ENCODE peak calls at places on chromosomes 12 and 14, in seven cellular contexts. Z is HFFc6, R is AG04450, H is GM13976, E is T47D, A is endothelial cell, F is iPS DF 6.9. K is an unnamed sample.

GRCh38 chr12:48979602-48980388 is 1.7 kb downstream of the WNT1 start:
- DNase-seq in A (no peak), E (no peak), H (peak; percentile 62), R (no peak), F (no peak), Z (no peak), K (no peak)

GRCh38 chr14:91078095-91078737 is 17.8 kb upstream of the RPS6KA5 start:
- DNase-seq in R (no peak), A (no peak), Z (no peak), F (no peak), H (peak; percentile 53), E (no peak), K (no peak)

GRCh38 chr14:56659964-56660551 is 80.5 kb downstream of the TMEM260 start:
- DNase-seq in R (peak; percentile 1), A (no peak), F (no peak), H (peak; percentile 60), E (peak; percentile 21), Z (peak; percentile 43), K (peak; percentile 63)

GRCh38 chr14:72830786-72831583 is 62.9 kb downstream of the DPF3 start:
- DNase-seq in H (no peak), E (no peak), F (no peak), R (no peak), A (no peak), Z (no peak), K (peak; percentile 42)

GRCh38 chr12:22333186-22333745 is 1.2 kb downstream of the ST8SIA1 start:
- DNase-seq in E (no peak), H (no peak), A (no peak), Z (peak; percentile 39), F (no peak), R (peak; percentile 20), K (no peak)

GRCh38 chr14:105061428-105062047 is 3.7 kb downstream of the GPR132 start:
- DNase-seq in H (peak; percentile 82), A (no peak), Z (no peak), E (no peak), R (no peak), F (no peak), K (no peak)

GRCh38 chr12:116196226-116196625 is 81.3 kb downstream of the MED13L start:
- DNase-seq in R (no peak), F (no peak), Z (no peak), H (no peak), E (no peak), A (no peak), K (no peak)

GRCh38 chr12:91109148-91109564 is 2.1 kb downstream of the LUM start:
- DNase-seq in H (peak; percentile 14), R (no peak), E (no peak), A (peak; percentile 78), F (peak; percentile 22), Z (peak; percentile 68), K (peak; percentile 46)

GRCh38 chr14:100692859-100693558 is 33.7 kb upstream of the DLK1 start:
- DNase-seq in A (no peak), Z (peak; percentile 97), E (no peak), F (no peak), H (no peak), R (peak; percentile 33), K (no peak)

GRCh38 chr12:1662761-1663439 is 28.0 kb upstream of the ADIPOR2 start:
- DNase-seq in A (peak; percentile 58), F (peak; percentile 92), R (no peak), H (peak; percentile 56), E (no peak), Z (no peak), K (peak; percentile 74)

GRCh38 chr12:14910090-14910915 is 24.6 kb upstream of the MGP start:
- DNase-seq in R (no peak), F (no peak), Z (no peak), E (no peak), A (no peak), H (no peak), K (no peak)

GRCh38 chr14:101453225-101453624 is 108.1 kb upstream of the DIO3 start:
- DNase-seq in A (no peak), E (no peak), R (no peak), F (no peak), Z (no peak), H (no peak), K (no peak)

GRCh38 chr14:75996488-75996887 is 10.9 kb downstream of the IFT43 start:
- DNase-seq in F (no peak), E (no peak), A (no peak), R (no peak), Z (no peak), H (no peak), K (no peak)

GRCh38 chr14:51396222-51396815 is 156.3 kb downstream of the TMX1 start:
- DNase-seq in E (no peak), R (peak; percentile 91), A (no peak), Z (peak; percentile 90), H (no peak), F (no peak), K (no peak)

GRCh38 chr12:7155471-7156034 is 25.4 kb downstream of the CLSTN3 start:
- DNase-seq in Z (no peak), F (no peak), E (no peak), H (peak; percentile 15), A (no peak), R (no peak), K (no peak)

GRCh38 chr12:52074656-52075408 is 4.7 kb upstream of the SMIM41 start:
- DNase-seq in H (no peak), F (no peak), R (no peak), Z (no peak), E (no peak), A (no peak), K (no peak)